ENCODE peak calls at places on chromosomes 5 and 9, in five cellular contexts. C is A549, E is HL-60, D is suprapubic skin, W is fibroblast of the aortic adventitia. Z is an unnamed sample.

GRCh38 chr5:73763300-73764032 is 137.5 kb downstream of the ARHGEF28 start:
- DNase-seq in W (no peak), D (no peak), E (no peak), C (peak), Z (peak)

GRCh38 chr5:15995206-15996052 is 184.2 kb downstream of the MARCHF11 start:
- DNase-seq in W (peak), D (no peak), E (no peak), C (peak), Z (peak)

GRCh38 chr9:107389617-107390071 is 99.9 kb downstream of the KLF4 start:
- DNase-seq in D (no peak), W (peak), E (no peak), C (peak), Z (no peak)

GRCh38 chr5:132962429-132962928 is 955 bp downstream of the AFF4 start:
- DNase-seq in E (no peak), D (no peak), W (peak), C (peak), Z (peak)

GRCh38 chr9:15357050-15357653 is 50.1 kb upstream of the TTC39B start:
- DNase-seq in E (no peak), C (peak), W (no peak), D (no peak), Z (peak)

GRCh38 chr9:77588319-77588937 is 59.7 kb downstream of the GNA14 start:
- DNase-seq in C (peak), W (peak), D (no peak), E (no peak), Z (no peak)

GRCh38 chr9:115524467-115525059 is 406.6 kb upstream of the TNC start:
- DNase-seq in E (no peak), W (peak), C (peak), D (no peak), Z (peak)

GRCh38 chr5:11584008-11584407 is 320.2 kb downstream of the CTNND2 start:
- DNase-seq in E (no peak), D (no peak), C (no peak), W (no peak), Z (no peak)

GRCh38 chr5:31124026-31124425 is 69.5 kb upstream of the CDH6 start:
- DNase-seq in W (no peak), E (no peak), D (no peak), C (no peak), Z (no peak)

GRCh38 chr5:87909382-87909781 is 359.3 kb downstream of the TMEM161B start:
- DNase-seq in D (no peak), C (no peak), W (no peak), E (no peak), Z (no peak)

GRCh38 chr5:78953092-78953800 is 31.9 kb downstream of the ARSB start:
- DNase-seq in D (no peak), E (no peak), C (no peak), W (no peak), Z (no peak)

GRCh38 chr9:127886401-127886972 is 9.0 kb upstream of the AK1 start:
- DNase-seq in W (no peak), D (no peak), E (no peak), C (peak), Z (no peak)

GRCh38 chr9:98873535-98874432 is 66.3 kb downstream of the GALNT12 start:
- DNase-seq in E (no peak), W (peak), D (no peak), C (no peak), Z (no peak)

GRCh38 chr5:65087154-65087553 is 318.4 kb downstream of the CWC27 start:
- DNase-seq in D (no peak), C (no peak), E (no peak), W (no peak), Z (no peak)

GRCh38 chr5:133696782-133697507 is 84.6 kb upstream of the FSTL4 start:
- DNase-seq in W (no peak), C (no peak), E (no peak), D (peak), Z (no peak)

GRCh38 chr9:111720170-111720569 is 58.8 kb downstream of the GNG10 start:
- DNase-seq in D (no peak), W (no peak), E (no peak), C (no peak), Z (no peak)

GRCh38 chr5:15992918-15993317 is 186.7 kb downstream of the MARCHF11 start:
- DNase-seq in W (peak), D (no peak), C (peak), E (no peak), Z (no peak)

GRCh38 chr9:30140415-30140814 is 2244.0 kb upstream of the ACO1 start:
- DNase-seq in E (no peak), D (no peak), C (no peak), W (no peak), Z (peak)

GRCh38 chr5:82640901-82641300 is 362.7 kb upstream of the RPS23 start:
- DNase-seq in C (no peak), E (no peak), D (no peak), W (no peak), Z (no peak)

GRCh38 chr9:93950619-93951601 is 4.2 kb downstream of the BARX1 start:
- DNase-seq in E (no peak), D (no peak), C (no peak), W (peak), Z (no peak)

GRCh38 chr5:42991477-42992034 is 48.6 kb downstream of the ANXA2R start:
- DNase-seq in E (no peak), D (no peak), C (no peak), W (no peak), Z (no peak)

GRCh38 chr5:115170924-115171510 is 1.3 kb upstream of the TRIM36 start:
- DNase-seq in W (no peak), D (no peak), E (no peak), C (no peak), Z (peak)

GRCh38 chr9:120875643-120875953 is 1.4 kb downstream of the PHF19 start:
- DNase-seq in C (no peak), W (no peak), E (no peak), D (no peak), Z (no peak)

GRCh38 chr9:93185261-93186150 is 1.6 kb downstream of the WNK2 start:
- DNase-seq in D (no peak), E (no peak), C (no peak), W (no peak), Z (no peak)

GRCh38 chr5:177355868-177356168 is 1.9 kb upstream of the RGS14 start:
- DNase-seq in C (no peak), W (no peak), D (no peak), E (peak), Z (no peak)

GRCh38 chr5:177357459-177358332 is at the start of gene RGS14:
- DNase-seq in E (peak), C (no peak), W (no peak), D (no peak), Z (no peak)

GRCh38 chr5:177355162-177355867 is 2.4 kb upstream of the RGS14 start:
- DNase-seq in C (no peak), D (no peak), W (no peak), E (no peak), Z (no peak)

GRCh38 chr5:177358333-177358939 is 712 bp downstream of the RGS14 start:
- DNase-seq in D (no peak), E (no peak), W (no peak), C (no peak), Z (peak)

DNA sequence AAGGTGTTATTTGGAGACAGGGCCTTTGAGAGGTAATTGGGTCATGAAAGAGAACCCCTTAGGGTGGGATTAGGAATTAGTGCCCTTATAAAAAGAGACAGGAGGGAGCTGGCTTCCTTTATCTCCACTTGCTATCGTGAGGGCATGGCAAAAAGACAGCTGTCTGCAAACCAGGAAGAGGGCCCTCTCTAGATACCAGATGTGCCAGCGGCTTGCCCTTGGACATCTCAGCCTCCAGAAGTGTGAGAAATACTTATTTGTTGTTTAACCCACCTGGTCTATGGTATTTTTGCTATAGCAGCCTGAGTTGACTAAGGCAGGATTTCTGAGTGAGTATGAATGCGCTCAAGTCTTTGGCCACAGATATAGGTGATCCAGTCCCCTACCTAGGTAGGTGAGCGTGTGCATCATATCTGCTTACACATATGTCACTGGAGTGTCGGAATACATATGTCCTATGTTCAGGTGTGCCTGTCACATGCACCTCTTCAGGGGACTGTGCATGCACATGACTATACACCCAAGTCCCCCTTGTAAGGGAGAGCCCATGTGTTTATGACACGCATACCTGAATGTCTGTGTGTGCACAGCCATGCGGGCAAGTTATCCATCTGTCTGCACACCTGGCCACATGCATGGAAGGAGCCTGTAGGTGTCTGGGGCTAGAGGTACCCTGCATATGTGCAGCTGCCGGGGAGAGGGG is 817 bp upstream of the RGS14 start:
- DNase-seq in C (no peak), D (no peak), W (no peak), E (no peak), Z (no peak)
- H3K4me3 ChIP-seq in C (no peak), D (no peak), W (no peak), E (no peak), Z (no peak)

DNA sequence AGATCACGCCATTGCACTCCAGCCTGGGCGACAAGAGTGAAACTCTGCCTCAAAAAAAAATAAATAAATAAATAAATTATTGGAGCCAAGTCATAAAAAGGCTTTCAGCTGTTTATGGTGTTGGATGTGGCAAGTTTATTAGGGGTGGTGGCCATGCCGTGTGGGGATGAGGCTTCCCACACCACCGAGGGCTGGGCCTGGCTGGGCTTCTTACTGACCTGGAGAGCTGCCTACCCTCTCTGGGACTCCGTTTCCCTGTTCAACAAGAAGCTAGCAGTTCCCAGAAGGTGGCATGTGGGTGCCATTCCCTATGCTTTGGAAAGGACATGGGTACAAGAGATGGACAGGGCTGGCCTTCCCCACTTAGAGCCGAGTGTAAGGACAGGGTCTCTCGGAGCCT is 22.6 kb downstream of the GPRIN1 start:
- DNase-seq in W (no peak), D (no peak), E (no peak), C (no peak), Z (no peak)
- H3K4me3 ChIP-seq in W (no peak), D (no peak), E (no peak), C (no peak), Z (no peak)

GRCh38 chr5:91076138-91076537 is 307.0 kb downstream of the ARRDC3 start:
- DNase-seq in E (no peak), C (no peak), D (no peak), W (no peak), Z (no peak)
- H3K4me3 ChIP-seq in E (no peak), C (no peak), D (no peak), W (no peak), Z (no peak)

DNA sequence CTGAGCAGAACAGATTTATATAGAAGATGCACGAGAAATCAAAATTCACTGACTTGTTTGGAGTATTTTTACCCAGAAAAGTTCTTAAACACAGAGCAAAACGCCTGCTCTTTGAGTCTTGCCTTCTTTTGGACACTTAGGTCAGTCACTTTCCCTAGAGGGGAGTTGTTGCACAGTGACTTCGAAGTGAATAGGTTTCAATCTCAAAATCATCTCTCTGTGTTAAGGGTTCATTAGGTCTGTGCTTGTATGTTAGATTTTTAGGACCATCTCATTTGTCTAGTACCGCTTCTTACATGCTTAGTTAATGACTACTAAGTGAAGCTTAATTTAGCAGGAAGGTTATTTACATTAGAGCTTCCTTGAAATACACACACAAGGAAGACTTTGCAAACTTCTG is 1.8 kb downstream of the ALDH1A1 start:
- DNase-seq in W (no peak), C (peak), E (no peak), D (no peak), Z (no peak)
- H3K4me3 ChIP-seq in W (no peak), C (peak), E (no peak), D (peak), Z (no peak)

Z was measured in WERI-Rb-1.